ENCODE peak calls at places on chromosomes 5 and 9, in six cellular contexts. J is dorsolateral prefrontal cortex, G is A549, L is astrocyte of the spinal cord, Q is HFF-Myc, N is AG10803. R is an unnamed sample.

GRCh38 chr9:110432253-110432652 is 94.6 kb upstream of the TXNDC8 start:
- DNase-seq in Q (no peak), L (no peak), G (no peak), J (no peak), N (peak; percentile 74), R (no peak)

GRCh38 chr9:37953775-37954437 is 50.0 kb upstream of the SLC25A51 start:
- DNase-seq in J (no peak), G (peak; percentile 92), Q (peak; percentile 91), N (peak; percentile 91), L (peak; percentile 95), R (peak; percentile 75)

GRCh38 chr5:110159202-110159601 is 469.5 kb downstream of the MAN2A1 start:
- DNase-seq in L (peak; percentile 61), G (no peak), J (no peak), Q (no peak), N (peak; percentile 46), R (peak; percentile 44)

GRCh38 chr5:38104497-38105230 is 153.7 kb upstream of the EGFLAM start:
- DNase-seq in J (no peak), Q (no peak), L (no peak), G (no peak), N (no peak), R (no peak)

GRCh38 chr5:139650689-139651501 is 2.7 kb downstream of the CXXC5 start:
- DNase-seq in J (peak; percentile 82), Q (no peak), L (peak; percentile 51), N (peak; percentile 53), G (no peak), R (no peak)

GRCh38 chr5:172659909-172660628 is 19.0 kb downstream of the NEURL1B start:
- DNase-seq in L (peak; percentile 64), G (no peak), N (peak; percentile 90), Q (peak; percentile 52), J (peak; percentile 85), R (no peak)

GRCh38 chr5:67969631-67970030 is 245.9 kb upstream of the PIK3R1 start:
- DNase-seq in L (no peak), J (no peak), N (no peak), Q (no peak), G (no peak), R (no peak)

GRCh38 chr9:93673844-93674334 is 97.5 kb downstream of the PHF2 start:
- DNase-seq in L (no peak), J (peak; percentile 28), N (no peak), Q (no peak), G (no peak), R (no peak)

GRCh38 chr5:142078251-142078650 is 30.3 kb upstream of the NDFIP1 start:
- DNase-seq in L (no peak), N (no peak), G (no peak), Q (no peak), J (no peak), R (no peak)

GRCh38 chr9:73423891-73424290 is 272.2 kb downstream of the ANXA1 start:
- DNase-seq in L (no peak), Q (no peak), J (no peak), G (no peak), N (no peak), R (no peak)

GRCh38 chr9:127884427-127884911 is 7.0 kb upstream of the AK1 start:
- DNase-seq in J (no peak), Q (no peak), N (no peak), G (no peak), L (no peak), R (no peak)

GRCh38 chr5:35031276-35031675 is 16.5 kb downstream of the AGXT2 start:
- DNase-seq in N (peak; percentile 62), Q (peak; percentile 29), G (no peak), J (no peak), L (peak; percentile 77), R (no peak)

GRCh38 chr5:35029333-35029732 is 18.4 kb downstream of the AGXT2 start:
- DNase-seq in G (no peak), L (peak; percentile 85), N (peak; percentile 62), J (no peak), Q (peak; percentile 56), R (peak; percentile 43)

GRCh38 chr5:35026280-35026840 is 21.4 kb downstream of the AGXT2 start:
- DNase-seq in L (no peak), J (no peak), N (no peak), Q (no peak), G (no peak), R (no peak)

GRCh38 chr5:35026941-35027340 is 20.8 kb downstream of the AGXT2 start:
- DNase-seq in L (no peak), N (no peak), Q (no peak), G (no peak), J (no peak), R (no peak)

GRCh38 chr5:35030426-35030825 is 17.3 kb downstream of the AGXT2 start:
- DNase-seq in G (no peak), N (no peak), Q (no peak), L (no peak), J (no peak), R (no peak)
- TF ChIP-seq CTCF in G (no peak), N (no peak), Q (no peak), L (no peak), J (no peak), R (no peak)

GRCh38 chr5:132658383-132659302 is 670 bp downstream of the IL13 start:
- DNase-seq in G (no peak), J (no peak), L (no peak), Q (no peak), N (no peak), R (no peak)

GRCh38 chr5:132653716-132654115 is 4.3 kb upstream of the IL13 start:
- DNase-seq in Q (no peak), N (peak; percentile 6), L (no peak), J (no peak), G (no peak), R (no peak)

GRCh38 chr5:132656774-132657355 is 1.1 kb upstream of the IL13 start:
- DNase-seq in G (no peak), Q (no peak), L (no peak), J (no peak), N (no peak), R (no peak)

GRCh38 chr5:132657676-132658382 is at the start of gene IL13:
- DNase-seq in Q (no peak), G (no peak), J (no peak), L (no peak), N (no peak), R (no peak)

DNA sequence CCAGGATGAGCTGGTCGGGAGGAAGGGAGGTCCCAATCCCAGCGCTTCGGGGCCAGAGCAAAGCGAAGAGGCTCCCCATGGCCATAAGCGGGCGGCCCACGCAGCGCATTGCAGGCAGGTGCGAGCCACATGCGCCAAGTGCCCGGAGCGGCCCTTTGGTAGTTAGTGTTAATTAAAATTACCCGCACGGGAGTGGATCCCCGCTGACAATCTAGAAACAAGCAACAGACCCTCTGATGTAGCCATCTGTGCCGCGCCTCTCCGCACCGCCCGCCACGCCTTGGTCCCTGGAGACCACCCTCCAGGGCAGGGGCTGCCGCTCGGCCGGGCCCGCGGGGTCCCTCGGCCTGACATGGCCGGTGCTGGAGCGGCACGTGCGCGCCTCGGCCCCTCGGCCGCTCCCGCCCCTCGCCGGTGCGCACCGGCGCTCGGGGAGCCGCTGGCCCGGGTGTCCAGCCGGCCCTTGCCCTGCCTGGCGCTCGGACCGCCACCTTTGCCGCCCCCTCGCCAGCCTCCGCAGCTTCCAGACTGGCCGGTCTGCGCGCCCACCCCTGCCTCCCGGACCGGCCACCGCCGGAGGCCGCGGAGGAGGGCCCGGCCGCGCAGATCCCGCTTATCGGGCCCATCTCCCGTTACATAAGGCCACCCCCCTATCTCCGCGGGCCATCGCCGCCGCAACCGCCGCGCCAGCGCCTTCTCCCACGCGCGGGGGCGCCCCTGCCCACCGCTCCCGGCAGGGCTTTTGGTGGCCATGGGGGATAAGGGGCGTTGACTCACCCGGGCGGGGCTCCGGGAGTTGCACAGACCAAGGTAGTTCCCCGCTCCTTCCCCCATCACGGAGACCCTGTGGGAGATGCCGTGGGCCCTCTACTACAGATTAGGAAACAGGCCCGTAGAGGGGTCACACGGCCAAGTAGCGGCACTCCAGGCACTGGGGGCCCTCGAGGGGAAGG is 1.9 kb upstream of the IL13 start:
- DNase-seq in J (no peak), Q (no peak), N (peak; percentile 10), L (peak; percentile 21), G (no peak), R (no peak)
- TF ChIP-seq CTCF in J (no peak), Q (no peak), N (no peak), L (peak; percentile 28), G (no peak), R (peak; percentile 14)

GRCh38 chr9:9079473-9079872 is 1279.9 kb upstream of the DMAC1 start:
- DNase-seq in N (no peak), J (no peak), L (no peak), G (no peak), Q (no peak), R (no peak)
- TF ChIP-seq CTCF in N (no peak), J (no peak), L (no peak), G (no peak), Q (no peak), R (no peak)

GRCh38 chr5:2747372-2748179 is 3.9 kb downstream of the IRX2 start:
- DNase-seq in J (no peak), G (no peak), Q (no peak), N (peak; percentile 54), L (peak; percentile 36), R (no peak)

GRCh38 chr5:2748180-2748840 is 3.2 kb downstream of the IRX2 start:
- DNase-seq in N (peak; percentile 11), L (no peak), Q (no peak), G (no peak), J (no peak), R (no peak)

GRCh38 chr5:2748841-2749513 is 2.5 kb downstream of the IRX2 start:
- DNase-seq in J (no peak), L (peak; percentile 26), G (no peak), Q (no peak), N (peak; percentile 29), R (no peak)

GRCh38 chr5:2744485-2744884 is 7.0 kb downstream of the IRX2 start:
- DNase-seq in J (no peak), Q (no peak), G (no peak), L (peak; percentile 32), N (peak; percentile 31), R (no peak)

DNA sequence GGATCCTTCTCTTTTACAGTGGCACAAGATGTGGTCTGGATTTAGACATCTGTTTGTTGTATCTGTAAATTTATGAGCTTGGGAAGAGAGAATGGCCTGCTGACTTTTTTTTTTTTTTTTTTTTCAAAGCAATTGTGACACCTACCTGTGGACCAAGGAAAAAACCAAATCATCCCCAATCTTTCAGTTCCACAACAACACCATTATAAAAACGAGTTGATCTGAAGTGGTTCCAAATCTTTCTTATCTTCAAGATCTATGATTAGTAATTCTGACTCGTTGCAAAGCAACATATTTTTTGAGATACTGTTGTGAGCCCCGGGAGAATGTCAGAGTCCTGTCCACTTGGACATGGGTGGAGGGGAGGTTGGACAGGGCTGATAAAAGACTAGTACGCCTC is 4.8 kb downstream of the IRX2 start:
- DNase-seq in J (no peak), N (peak; percentile 77), Q (no peak), L (peak; percentile 61), G (no peak), R (no peak)
- TF ChIP-seq CTCF in J (no peak), N (peak; percentile 33), Q (no peak), L (no peak), G (peak; percentile 19), R (no peak)

R was measured in astrocyte of the cerebellum.